ENCODE peak calls at places on chromosomes 16 and 17, in ten cellular contexts. Z is transverse colon, K is A549, G is thyroid gland, X is breast epithelium, Q is sigmoid colon, E is tibial nerve, H is body of pancreas, M is H1, R is gastrocnemius medialis. N is an unnamed sample. For H3K9me3, the result is how much of the 10 kb centered on the place peaks cover.

GRCh38 chr16:75648265-75649076 is 898 bp downstream of the TERF2IP start:
- DNase-seq in H (peak), M (peak), Q (peak), G (peak), E (peak), X (peak), R (peak), Z (peak), K (peak), N (no peak)

GRCh38 chr16:84759061-84759460 is 59.3 kb downstream of the USP10 start:
- DNase-seq in R (no peak), G (no peak), Z (no peak), H (no peak), X (no peak), Q (peak), E (no peak), K (no peak), M (no peak), N (no peak)

GRCh38 chr16:67312450-67313118 is 14.0 kb downstream of the KCTD19 start:
- DNase-seq in R (no peak), K (no peak), Q (no peak), M (no peak), G (no peak), X (no peak), E (no peak), H (no peak), Z (no peak), N (no peak)

GRCh38 chr16:56789360-56789759 is 59.4 kb downstream of the NUP93 start:
- DNase-seq in H (peak), E (no peak), Q (no peak), R (peak), X (no peak), G (peak), K (peak), M (no peak), Z (peak), N (no peak)

GRCh38 chr17:63645775-63646491 is 23.7 kb downstream of the MAP3K3 start:
- DNase-seq in R (no peak), H (no peak), Z (no peak), G (no peak), Q (no peak), K (no peak), X (no peak), M (no peak), E (no peak), N (no peak)

GRCh38 chr17:66531826-66532439 is 229.5 kb downstream of the PRKCA start:
- DNase-seq in K (no peak), G (no peak), E (no peak), X (no peak), Z (no peak), Q (no peak), R (no peak), H (no peak), M (no peak), N (no peak)

GRCh38 chr17:30251931-30252330 is 16.4 kb upstream of the SLC6A4 start:
- DNase-seq in K (no peak), E (no peak), G (no peak), H (no peak), M (no peak), R (no peak), X (no peak), Z (no peak), Q (no peak), N (no peak)

GRCh38 chr16:57384248-57385070 is 12.2 kb downstream of the CX3CL1 start:
- DNase-seq in X (no peak), R (no peak), G (no peak), H (no peak), M (no peak), E (no peak), Z (peak), K (no peak), Q (no peak), N (no peak)

GRCh38 chr17:67435122-67435521 is 58.0 kb downstream of the PITPNC1 start:
- DNase-seq in E (no peak), Q (no peak), M (no peak), Z (peak), H (no peak), X (no peak), R (no peak), K (no peak), G (no peak), N (no peak)

GRCh38 chr17:74730491-74731346 is 6.3 kb upstream of the RAB37 start:
- DNase-seq in X (no peak), M (no peak), K (no peak), Z (peak), Q (no peak), H (no peak), E (no peak), R (no peak), G (no peak), N (no peak)

GRCh38 chr17:5508855-5509254 is 22.5 kb downstream of the MIS12 start:
- DNase-seq in Q (no peak), E (no peak), Z (no peak), K (peak), G (no peak), M (no peak), R (no peak), X (no peak), H (no peak), N (no peak)

GRCh38 chr16:50151744-50152143 is 1.4 kb upstream of the TENT4B start:
- DNase-seq in X (no peak), Z (no peak), Q (no peak), G (no peak), M (no peak), R (no peak), K (no peak), E (no peak), H (no peak), N (no peak)

GRCh38 chr17:35019386-35020179 is 39.3 kb downstream of the LIG3 start:
- DNase-seq in G (peak), K (no peak), Z (no peak), M (no peak), Q (no peak), E (no peak), X (no peak), H (no peak), R (no peak), N (no peak)

GRCh38 chr16:65531475-65531874 is 409.6 kb upstream of the CDH11 start:
- DNase-seq in K (no peak), Z (no peak), G (no peak), M (no peak), Q (no peak), R (no peak), X (no peak), E (no peak), H (no peak), N (no peak)

GRCh38 chr16:88633684-88634140 is 4.7 kb upstream of the IL17C start:
- DNase-seq in E (no peak), R (no peak), H (no peak), X (no peak), G (peak), Q (no peak), K (peak), Z (peak), M (peak), N (no peak)

GRCh38 chr16:50573279-50573678 is 25.1 kb downstream of the NKD1 start:
- DNase-seq in E (no peak), R (no peak), G (no peak), K (no peak), M (no peak), H (no peak), Z (no peak), X (no peak), Q (no peak), N (no peak)

GRCh38 chr16:60642956-60643355 is 1393.3 kb downstream of the CDH8 start:
- DNase-seq in Z (no peak), Q (no peak), R (no peak), G (no peak), K (no peak), X (no peak), M (no peak), E (no peak), H (no peak), N (no peak)

GRCh38 chr17:82734987-82735866 is at the start of gene FN3K:
- DNase-seq in Z (peak), G (peak), R (peak), X (no peak), Q (peak), K (peak), M (peak), H (peak), E (peak), N (no peak)

GRCh38 chr17:41880130-41880529 is 14.9 kb upstream of the KLHL11 start:
- DNase-seq in G (no peak), H (no peak), X (no peak), E (no peak), Z (no peak), M (no peak), Q (no peak), K (no peak), R (no peak), N (no peak)

GRCh38 chr17:51653902-51654301 is 393.6 kb downstream of the UTP18 start:
- DNase-seq in K (peak), H (no peak), X (no peak), E (no peak), Z (no peak), M (no peak), R (no peak), G (no peak), Q (no peak), N (no peak)

GRCh38 chr17:42527932-42528331 is 8.1 kb upstream of the NAGLU start:
- DNase-seq in X (no peak), E (no peak), G (no peak), R (no peak), M (no peak), Q (peak), Z (no peak), K (no peak), H (no peak), N (no peak)

GRCh38 chr17:75088902-75089417 is 1.2 kb downstream of the SLC16A5 start:
- DNase-seq in K (peak), G (peak), Z (peak), Q (no peak), R (no peak), E (no peak), M (no peak), H (no peak), X (no peak), N (no peak)

GRCh38 chr16:46813611-46814010 is 17.4 kb downstream of the C16orf87 start:
- DNase-seq in M (no peak), H (no peak), K (no peak), R (no peak), Z (no peak), E (no peak), G (no peak), X (no peak), Q (no peak), N (no peak)

GRCh38 chr16:75821117-75821516 is 94.8 kb upstream of the CPHXL start:
- DNase-seq in E (no peak), H (no peak), G (no peak), K (no peak), Q (no peak), Z (no peak), R (no peak), M (no peak), X (no peak), N (no peak)

GRCh38 chr17:50684288-50684611 is 23.5 kb downstream of the ANKRD40 start:
- DNase-seq in E (no peak), Q (no peak), M (no peak), K (no peak), R (no peak), Z (no peak), X (no peak), G (no peak), H (no peak), N (no peak)

GRCh38 chr16:77376358-77376757 is 58.5 kb downstream of the ADAMTS18 start:
- DNase-seq in E (no peak), M (peak), H (no peak), X (no peak), Q (no peak), G (no peak), Z (no peak), K (peak), R (no peak), N (no peak)

GRCh38 chr16:79188115-79188779 is 412.3 kb downstream of the MAF start:
- DNase-seq in R (no peak), G (no peak), X (no peak), Q (no peak), M (no peak), E (no peak), Z (no peak), K (no peak), H (no peak), N (no peak)

GRCh38 chr17:75695830-75696271 is 25.4 kb upstream of the ITGB4 start:
- DNase-seq in G (no peak), R (peak), E (no peak), X (peak), H (no peak), K (no peak), Q (peak), Z (peak), M (no peak), N (no peak)

GRCh38 chr16:58124601-58124915 is 4.6 kb downstream of the CFAP20 start:
- DNase-seq in R (no peak), E (no peak), K (no peak), Z (no peak), Q (no peak), G (no peak), H (no peak), X (no peak), M (no peak), N (no peak)

GRCh38 chr17:61395983-61396585 is 3.6 kb upstream of the TBX2 start:
- DNase-seq in E (no peak), Z (no peak), Q (no peak), H (no peak), M (peak), R (no peak), G (no peak), X (no peak), K (no peak), N (no peak)

GRCh38 chr16:26951950-26952349 is 114.8 kb upstream of the C16orf82 start:
- DNase-seq in G (no peak), R (no peak), E (no peak), K (no peak), M (no peak), Q (no peak), Z (no peak), X (no peak), H (no peak), N (no peak)

GRCh38 chr17:56602292-56603130 is 9.0 kb downstream of the NOG start:
- DNase-seq in Z (no peak), K (no peak), X (no peak), M (no peak), Q (no peak), G (no peak), E (no peak), R (no peak), H (no peak), N (no peak)

GRCh38 chr17:6096201-6097004 is 26.2 kb downstream of the WSCD1 start:
- DNase-seq in G (no peak), M (no peak), H (no peak), E (no peak), Q (no peak), R (no peak), K (no peak), X (no peak), Z (no peak), N (no peak)

GRCh38 chr17:12973496-12974318 is 44.1 kb downstream of the ELAC2 start:
- DNase-seq in M (peak), R (no peak), X (no peak), E (no peak), Q (no peak), Z (no peak), G (peak), H (no peak), K (no peak), N (no peak)

GRCh38 chr16:69838417-69838990 is 76.4 kb downstream of the WWP2 start:
- DNase-seq in E (no peak), X (no peak), Q (no peak), R (no peak), G (no peak), Z (peak), M (no peak), K (no peak), H (peak), N (no peak)

GRCh38 chr17:12438813-12439586 is 226.7 kb upstream of the MYOCD start:
- DNase-seq in Z (no peak), X (no peak), M (no peak), Q (no peak), K (no peak), G (peak), H (no peak), E (no peak), R (no peak), N (no peak)

GRCh38 chr17:36459045-36459444 is 27.4 kb upstream of the ZNHIT3 start:
- DNase-seq in R (no peak), Q (no peak), K (no peak), E (no peak), M (no peak), H (no peak), Z (no peak), X (no peak), G (no peak), N (no peak)

GRCh38 chr16:84844049-84844350 is 24.2 kb downstream of the CRISPLD2 start:
- DNase-seq in K (no peak), G (peak), Z (peak), X (peak), H (no peak), R (no peak), M (no peak), E (no peak), Q (peak), N (no peak)

DNA sequence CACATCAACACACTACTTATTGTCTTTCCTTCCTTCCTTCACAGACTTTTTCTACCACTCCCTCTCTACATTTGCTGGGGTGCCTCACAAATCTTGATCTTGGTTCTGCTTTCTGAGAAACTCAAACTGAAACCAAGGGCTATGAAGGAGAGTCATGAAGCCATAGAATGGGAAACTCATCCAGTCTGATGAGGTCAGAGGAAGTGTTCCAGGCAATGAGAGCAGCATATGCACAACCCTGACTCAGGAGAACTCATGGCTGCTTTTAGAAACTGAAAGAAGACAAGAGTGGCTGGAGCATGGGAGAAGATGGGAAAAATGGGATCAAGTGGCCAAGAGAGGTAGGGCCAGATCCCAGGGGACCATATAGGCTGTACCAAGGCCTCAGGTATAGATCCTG is 130.0 kb upstream of the TOX3 start:
- DNase-seq in H (no peak), Z (no peak), Q (no peak), X (no peak), K (no peak), E (no peak), R (no peak), M (no peak), G (no peak), N (no peak)
- H3K9me3 ChIP-seq in H (under half), Z (under half), Q (under half), X (under half), K (under half), E (under half), R (under half), M (under half), G (under half), N (under half)

GRCh38 chr17:18027280-18027679 is 11.7 kb downstream of the ATPAF2 start:
- DNase-seq in H (peak), X (no peak), G (no peak), M (no peak), R (peak), K (no peak), E (no peak), Z (no peak), Q (no peak), N (no peak)

GRCh38 chr17:18028684-18029540 is 10.1 kb downstream of the ATPAF2 start:
- DNase-seq in M (no peak), H (no peak), R (no peak), Z (no peak), E (no peak), X (no peak), Q (no peak), K (no peak), G (no peak), N (no peak)

GRCh38 chr17:18028114-18028513 is 10.9 kb downstream of the ATPAF2 start:
- DNase-seq in E (no peak), M (no peak), G (no peak), Q (no peak), X (no peak), H (no peak), Z (no peak), R (no peak), K (no peak), N (no peak)

GRCh38 chr17:18025596-18026407 is 13.2 kb downstream of the ATPAF2 start:
- DNase-seq in M (no peak), K (no peak), R (no peak), X (no peak), Z (no peak), G (no peak), Q (peak), H (no peak), E (no peak), N (no peak)

GRCh38 chr17:18026408-18026776 is 12.6 kb downstream of the ATPAF2 start:
- DNase-seq in Z (no peak), H (no peak), G (no peak), M (no peak), R (peak), Q (no peak), E (no peak), X (no peak), K (no peak), N (no peak)
- TF ChIP-seq CTCF in Z (no peak), H (no peak), G (no peak), M (no peak), R (no peak), Q (no peak), E (no peak), X (no peak), K (no peak), N (no peak)

GRCh38 chr16:856811-857210 is 56.3 kb upstream of the GNG13 start:
- DNase-seq in R (no peak), X (no peak), M (no peak), Z (no peak), H (no peak), E (no peak), G (no peak), Q (no peak), K (no peak), N (no peak)
- TF ChIP-seq POLR2A in R (no peak), X (no peak), M (no peak), Z (no peak), H (no peak), E (no peak), G (no peak), Q (no peak), K (no peak), N (no peak)

GRCh38 chr16:52574105-52574437 is 27.1 kb upstream of the TOX3 start:
- DNase-seq in Q (no peak), Z (no peak), H (no peak), G (no peak), K (no peak), E (no peak), X (no peak), R (no peak), M (no peak), N (no peak)
- H3K9me3 ChIP-seq in Q (under half), Z (under half), H (under half), G (under half), K (under half), E (under half), X (under half), R (under half), M (under half), N (under half)

N was measured in esophagus squamous epithelium.